ENCODE peak calls at places on chromosome 5, in seven cellular contexts. V is fibroblast of lung, T is mesendoderm, X is HCT116, U is H9, H is IMR-90, O is GM23248. C is an unnamed sample.

GRCh38 chr5:77936365-77936693 is 160.2 kb upstream of the TBCA start:
- DNase-seq in V (no peak), T (no peak), X (no peak), U (no peak), H (no peak), O (no peak), C (no peak)

GRCh38 chr5:126656397-126657007 is 55.8 kb downstream of the PHAX start:
- DNase-seq in V (peak; percentile 36), T (peak; percentile 64), X (peak; percentile 31), U (no peak), H (peak; percentile 57), O (peak; percentile 71), C (peak; percentile 42)

GRCh38 chr5:77180167-77181081 is 30.1 kb upstream of the PDE8B start:
- DNase-seq in V (peak; percentile 14), T (no peak), X (no peak), U (no peak), H (no peak), O (peak; percentile 40), C (no peak)

GRCh38 chr5:53777864-53778618 is 217.6 kb downstream of the NDUFS4 start:
- DNase-seq in V (no peak), T (no peak), X (no peak), U (no peak), H (no peak), O (no peak), C (no peak)

GRCh38 chr5:40649493-40650030 is 30.2 kb upstream of the PTGER4 start:
- DNase-seq in V (no peak), T (no peak), X (no peak), U (no peak), H (no peak), O (no peak), C (no peak)

GRCh38 chr5:74648835-74649286 is 8.3 kb upstream of the ENC1 start:
- DNase-seq in V (peak; percentile 65), T (peak; percentile 75), X (no peak), U (no peak), H (peak; percentile 65), O (peak; percentile 75), C (peak; percentile 57)

GRCh38 chr5:62956597-62956996 is 378.0 kb downstream of the LRRC70 start:
- DNase-seq in V (no peak), T (no peak), X (no peak), U (no peak), H (no peak), O (no peak), C (no peak)

GRCh38 chr5:168886153-168886552 is 307.0 kb upstream of the PANK3 start:
- DNase-seq in V (no peak), T (no peak), X (no peak), U (no peak), H (no peak), O (no peak), C (no peak)

GRCh38 chr5:125043781-125044391 is 297.4 kb upstream of the ZNF608 start:
- DNase-seq in V (peak; percentile 95), T (no peak), X (peak; percentile 6), U (no peak), H (peak; percentile 56), O (peak; percentile 20), C (peak; percentile 11)

GRCh38 chr5:132079619-132080018 is 6.0 kb downstream of the CSF2 start:
- DNase-seq in V (no peak), T (no peak), X (no peak), U (no peak), H (no peak), O (no peak), C (no peak)

GRCh38 chr5:31412324-31412723 is 119.6 kb downstream of the DROSHA start:
- DNase-seq in V (no peak), T (no peak), X (no peak), U (no peak), H (no peak), O (peak; percentile 23), C (no peak)

GRCh38 chr5:67648201-67648671 is 451.6 kb upstream of the CD180 start:
- DNase-seq in V (peak; percentile 92), T (no peak), X (no peak), U (no peak), H (no peak), O (peak; percentile 63), C (no peak)

GRCh38 chr5:6712582-6713273 is 504 bp upstream of the TENT4A start:
- DNase-seq in V (peak; percentile 93), T (peak; percentile 98), X (peak; percentile 89), U (peak; percentile 97), H (peak; percentile 94), O (peak; percentile 97), C (peak; percentile 92)

GRCh38 chr5:90866915-90867715 is 308.5 kb downstream of the ADGRV1 start:
- DNase-seq in V (peak; percentile 68), T (peak; percentile 63), X (no peak), U (no peak), H (peak; percentile 8), O (peak; percentile 81), C (no peak)

GRCh38 chr5:131786036-131786435 is 10.8 kb downstream of the FNIP1 start:
- DNase-seq in V (no peak), T (no peak), X (no peak), U (no peak), H (no peak), O (no peak), C (no peak)

GRCh38 chr5:41722359-41722950 is 147.8 kb downstream of the OXCT1 start:
- DNase-seq in V (peak; percentile 19), T (peak; percentile 5), X (no peak), U (no peak), H (peak; percentile 10), O (peak; percentile 16), C (no peak)

GRCh38 chr5:147986134-147986757 is 77.5 kb upstream of the SPINK5 start:
- DNase-seq in V (no peak), T (no peak), X (no peak), U (no peak), H (no peak), O (no peak), C (no peak)

GRCh38 chr5:92956886-92957285 is 624.1 kb downstream of the NR2F1-AS1 start:
- DNase-seq in V (peak; percentile 11), T (no peak), X (no peak), U (no peak), H (no peak), O (no peak), C (no peak)

GRCh38 chr5:98963019-98963418 is 34.2 kb upstream of the CHD1 start:
- DNase-seq in V (no peak), T (peak; percentile 56), X (no peak), U (no peak), H (no peak), O (no peak), C (no peak)

GRCh38 chr5:41641621-41642020 is 131.2 kb upstream of the PLCXD3 start:
- DNase-seq in V (peak; percentile 5), T (peak; percentile 12), X (no peak), U (no peak), H (peak; percentile 16), O (peak; percentile 42), C (no peak)

GRCh38 chr5:77777281-77777892 is 1.2 kb upstream of the TBCA start:
- DNase-seq in V (peak; percentile 13), T (no peak), X (peak; percentile 19), U (no peak), H (peak; percentile 49), O (peak; percentile 6), C (no peak)

GRCh38 chr5:3325206-3325605 is 270.4 kb upstream of the IRX1 start:
- DNase-seq in V (peak; percentile 51), T (peak; percentile 6), X (no peak), U (no peak), H (no peak), O (peak; percentile 62), C (no peak)

GRCh38 chr5:138441221-138441620 is 2.4 kb downstream of the REEP2 start:
- DNase-seq in V (no peak), T (no peak), X (no peak), U (no peak), H (no peak), O (no peak), C (no peak)

GRCh38 chr5:33662721-33663435 is 222.1 kb downstream of the TARS1 start:
- DNase-seq in V (peak; percentile 72), T (no peak), X (no peak), U (no peak), H (peak; percentile 76), O (peak; percentile 91), C (no peak)

GRCh38 chr5:29296548-29296947 is 1896.9 kb upstream of the CDH6 start:
- DNase-seq in V (no peak), T (no peak), X (no peak), U (no peak), H (no peak), O (no peak), C (no peak)

GRCh38 chr5:180646289-180646962 is 3.0 kb downstream of the FLT4 start:
- DNase-seq in V (no peak), T (no peak), X (no peak), U (no peak), H (no peak), O (no peak), C (no peak)
- H3K27ac ChIP-seq in V (no peak overlapping the region), T (no peak overlapping the region), X (no peak overlapping the region), U (no peak overlapping the region), H (no peak overlapping the region), O (no peak overlapping the region), C (no peak overlapping the region)

DNA sequence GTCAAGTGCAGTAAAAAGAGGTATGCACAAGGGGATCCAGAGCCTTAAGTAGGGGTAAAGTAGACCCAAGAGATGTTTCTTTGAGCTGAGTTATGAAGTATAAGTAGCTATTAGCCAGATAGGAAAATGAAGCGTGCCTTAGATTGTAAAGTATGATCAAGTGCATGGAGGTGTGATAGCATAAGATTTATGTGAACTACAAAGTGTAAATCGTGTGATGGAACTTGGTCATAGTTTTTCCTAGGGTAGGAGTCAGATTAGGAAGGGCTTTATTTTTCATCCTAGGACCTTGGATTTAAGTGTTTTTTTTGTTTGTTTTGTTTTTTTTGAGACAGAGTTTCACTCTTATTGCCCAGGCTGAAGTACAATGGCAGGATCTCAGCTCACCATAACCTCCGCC is 45.3 kb downstream of the NSD1 start:
- DNase-seq in V (no peak), T (no peak), X (no peak), U (no peak), H (no peak), O (no peak), C (no peak)
- H3K4me2 ChIP-seq in V (no peak overlapping the region), T (no peak overlapping the region), X (no peak overlapping the region), U (no peak overlapping the region), H (no peak overlapping the region), O (no peak overlapping the region), C (no peak overlapping the region)

DNA sequence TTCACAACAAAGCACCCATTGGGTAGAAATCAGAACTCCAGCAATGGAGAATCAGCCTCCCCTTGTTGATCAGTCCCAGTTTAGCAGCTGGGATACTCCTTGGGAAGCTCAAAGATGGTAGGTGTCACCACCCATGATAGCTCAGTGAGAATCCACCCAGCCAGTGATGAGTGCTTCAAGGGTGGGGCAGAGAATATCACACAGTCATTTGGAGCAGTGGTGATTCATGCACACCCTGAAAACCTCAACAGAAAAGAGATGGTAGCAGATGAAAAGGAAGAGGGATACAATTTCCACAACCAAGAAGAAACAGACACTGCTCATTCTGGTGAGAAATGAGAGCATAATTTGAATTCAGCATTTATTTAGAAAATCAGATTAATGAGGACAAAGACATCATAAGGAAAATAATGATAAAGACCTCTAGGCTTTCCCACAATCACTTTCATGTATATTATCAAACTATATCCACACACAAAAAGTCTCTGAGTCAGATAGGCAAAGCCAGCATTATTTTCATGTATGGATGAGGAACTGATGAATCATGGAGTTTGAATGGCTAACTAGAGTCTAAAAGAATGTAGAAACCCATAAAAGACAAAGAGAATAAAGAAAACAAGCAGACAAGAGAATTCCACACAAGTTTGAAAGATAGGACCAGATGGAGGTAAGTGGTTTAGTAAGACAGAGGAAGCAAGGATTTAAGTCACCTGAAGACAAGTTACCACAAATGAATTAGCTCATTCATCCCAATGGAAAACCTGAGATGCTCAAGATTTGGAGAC is 82.9 kb downstream of the FEM1C start:
- DNase-seq in V (peak; percentile 94), T (no peak), X (peak; percentile 89), U (no peak), H (peak; percentile 90), O (peak; percentile 93), C (peak; percentile 20)
- H3K27ac ChIP-seq in V (peak overlapping the region; percentile 90), T (no peak overlapping the region), X (peak overlapping the region; percentile 73), U (no peak overlapping the region), H (peak overlapping the region; percentile 32), O (peak overlapping the region; percentile 97), C (peak overlapping the region; percentile 94)

GRCh38 chr5:16515532-16515931 is 49.9 kb upstream of the ZNF622 start:
- DNase-seq in V (no peak), T (no peak), X (no peak), U (no peak), H (no peak), O (no peak), C (no peak)
- H3K4me2 ChIP-seq in V (no peak overlapping the region), T (no peak overlapping the region), X (no peak overlapping the region), U (no peak overlapping the region), H (no peak overlapping the region), O (no peak overlapping the region), C (no peak overlapping the region)